ENCODE peak calls at places on chromosomes 12 and 14, in five cellular contexts. X, V, S, W and Y are unnamed samples. For H3K36me3, the result is how much of the 10 kb centered on the place peaks cover.

GRCh38 chr12:65209655-65210043 is 40.3 kb downstream of the LEMD3 start:
- DNase-seq in V (no peak), W (no peak), S (no peak), X (no peak), Y (no peak)

GRCh38 chr12:14770495-14771313 is 32.6 kb downstream of the WBP11 start:
- DNase-seq in W (peak), X (peak), V (peak), S (peak), Y (peak)

GRCh38 chr14:102033241-102033640 is 53.6 kb downstream of the HSP90AA1 start:
- DNase-seq in X (no peak), V (no peak), S (no peak), W (no peak), Y (no peak)

GRCh38 chr12:92953747-92954146 is 24.7 kb upstream of the EEA1 start:
- DNase-seq in X (no peak), W (no peak), S (no peak), V (no peak), Y (no peak)

GRCh38 chr12:92602476-92602875 is 100.3 kb upstream of the PLEKHG7 start:
- DNase-seq in S (no peak), W (peak), X (no peak), V (no peak), Y (no peak)

GRCh38 chr12:66131067-66131688 is 628 bp upstream of the LLPH start:
- DNase-seq in X (no peak), V (no peak), S (no peak), W (no peak), Y (no peak)

GRCh38 chr12:122206111-122206881 is 2.8 kb downstream of the B3GNT4 start:
- DNase-seq in X (no peak), S (no peak), V (no peak), W (no peak), Y (no peak)

GRCh38 chr12:64010069-64010686 is 165.7 kb downstream of the SRGAP1 start:
- DNase-seq in S (no peak), V (no peak), W (peak), X (no peak), Y (no peak)

GRCh38 chr12:122880668-122881067 is 15.3 kb downstream of the VPS37B start:
- DNase-seq in X (no peak), V (no peak), S (no peak), W (peak), Y (no peak)

GRCh38 chr12:3119192-3119744 is 42.1 kb downstream of the TSPAN9 start:
- DNase-seq in S (no peak), V (no peak), X (no peak), W (no peak), Y (no peak)

GRCh38 chr14:90398315-90398811 is 1.5 kb downstream of the CALM1 start:
- DNase-seq in X (peak), W (no peak), V (no peak), S (peak), Y (peak)

GRCh38 chr14:100223332-100224171 is 15.4 kb upstream of the YY1 start:
- DNase-seq in V (no peak), S (no peak), W (peak), X (peak), Y (no peak)

GRCh38 chr12:79422060-79422812 is 268.5 kb downstream of the PAWR start:
- DNase-seq in W (no peak), V (no peak), X (no peak), S (no peak), Y (no peak)

GRCh38 chr14:100979780-100980179 is 76.3 kb upstream of the RTL1 start:
- DNase-seq in S (no peak), X (no peak), V (no peak), W (peak), Y (no peak)

GRCh38 chr12:47382305-47382704 is 302.5 kb upstream of the AMIGO2 start:
- DNase-seq in X (no peak), W (no peak), S (no peak), V (no peak), Y (no peak)

GRCh38 chr12:6361834-6362233 is 13.5 kb downstream of the SCNN1A start:
- DNase-seq in V (peak), S (no peak), W (no peak), X (no peak), Y (no peak)

GRCh38 chr14:100313045-100313400 is 6.8 kb upstream of the SLC25A29 start:
- DNase-seq in W (no peak), S (no peak), V (no peak), X (no peak), Y (no peak)

GRCh38 chr12:123891516-123892179 is 81.0 kb downstream of the CCDC92 start:
- DNase-seq in W (no peak), X (no peak), V (no peak), S (no peak), Y (no peak)

GRCh38 chr14:106556665-106557289 is 1030.4 kb downstream of the TMEM121 start:
- DNase-seq in S (peak), X (no peak), W (no peak), V (no peak), Y (peak)

GRCh38 chr12:100758083-100758482 is 36.5 kb upstream of the ANO4 start:
- DNase-seq in V (no peak), S (no peak), W (no peak), X (no peak), Y (no peak)

GRCh38 chr12:11578461-11578993 is 70.9 kb upstream of the ETV6 start:
- DNase-seq in W (no peak), X (no peak), S (no peak), V (no peak), Y (no peak)

GRCh38 chr12:52436828-52437474 is 2.8 kb upstream of the KRT75 start:
- DNase-seq in W (no peak), S (no peak), X (no peak), V (no peak), Y (no peak)

GRCh38 chr12:105921872-105922669 is 216.7 kb downstream of the NUAK1 start:
- DNase-seq in S (no peak), V (no peak), X (no peak), W (no peak), Y (no peak)

GRCh38 chr12:42056130-42056529 is 88.5 kb downstream of the GXYLT1 start:
- DNase-seq in X (no peak), S (no peak), W (no peak), V (no peak), Y (no peak)

GRCh38 chr12:1851126-1851791 is 30.9 kb downstream of the LRTM2 start:
- DNase-seq in W (peak), X (no peak), V (no peak), S (no peak), Y (no peak)

GRCh38 chr14:49303952-49304516 is 282.1 kb downstream of the RPS29 start:
- DNase-seq in V (no peak), S (no peak), X (peak), W (peak), Y (no peak)

GRCh38 chr12:120581998-120582397 is 796 bp upstream of the POP5 start:
- DNase-seq in V (no peak), W (peak), X (no peak), S (no peak), Y (no peak)

GRCh38 chr14:32682219-32682618 is 256.5 kb upstream of the NPAS3 start:
- DNase-seq in V (peak), X (no peak), S (no peak), W (no peak), Y (no peak)

GRCh38 chr12:49777800-49778748 is 36.7 kb downstream of the TMBIM6 start:
- DNase-seq in X (peak), V (no peak), S (peak), W (peak), Y (peak)

GRCh38 chr14:35317820-35318219 is 25.6 kb downstream of the PSMA6 start:
- DNase-seq in V (no peak), W (no peak), X (no peak), S (no peak), Y (no peak)

DNA sequence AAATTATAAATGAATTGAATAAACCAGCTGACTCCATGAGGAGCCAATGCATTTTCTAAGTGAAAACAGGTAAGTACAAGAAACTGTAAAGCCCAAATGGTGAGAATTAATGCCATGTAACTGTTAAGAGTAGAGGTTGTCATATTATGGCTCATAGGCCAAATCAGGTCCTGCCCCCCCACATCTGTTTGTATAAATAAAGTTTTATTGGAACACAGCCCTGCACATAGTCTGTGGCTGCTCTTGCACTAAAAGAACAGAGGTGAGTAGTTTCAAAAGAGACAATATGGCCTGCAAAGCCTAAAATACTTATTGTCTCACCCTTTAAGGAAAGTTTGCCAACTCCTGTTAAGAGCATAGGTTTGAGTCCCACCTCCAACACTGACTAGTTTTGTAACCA is 140.5 kb upstream of the SRRM4 start:
- DNase-seq in S (no peak), X (no peak), W (no peak), V (no peak), Y (no peak)
- H3K27ac ChIP-seq in S (no peak), X (no peak), W (no peak), V (no peak), Y (no peak)

GRCh38 chr14:75280831-75281690 is 2.4 kb downstream of the FOS start:
- DNase-seq in V (no peak), W (peak), X (no peak), S (peak), Y (no peak)

GRCh38 chr14:75279153-75279738 is 618 bp downstream of the FOS start:
- DNase-seq in W (peak), V (peak), S (peak), X (peak), Y (no peak)

GRCh38 chr14:75278422-75279152 is at the start of gene FOS:
- DNase-seq in W (peak), X (peak), S (peak), V (peak), Y (peak)

GRCh38 chr14:75280448-75280830 is 1.8 kb downstream of the FOS start:
- DNase-seq in W (peak), S (no peak), V (no peak), X (no peak), Y (no peak)

DNA sequence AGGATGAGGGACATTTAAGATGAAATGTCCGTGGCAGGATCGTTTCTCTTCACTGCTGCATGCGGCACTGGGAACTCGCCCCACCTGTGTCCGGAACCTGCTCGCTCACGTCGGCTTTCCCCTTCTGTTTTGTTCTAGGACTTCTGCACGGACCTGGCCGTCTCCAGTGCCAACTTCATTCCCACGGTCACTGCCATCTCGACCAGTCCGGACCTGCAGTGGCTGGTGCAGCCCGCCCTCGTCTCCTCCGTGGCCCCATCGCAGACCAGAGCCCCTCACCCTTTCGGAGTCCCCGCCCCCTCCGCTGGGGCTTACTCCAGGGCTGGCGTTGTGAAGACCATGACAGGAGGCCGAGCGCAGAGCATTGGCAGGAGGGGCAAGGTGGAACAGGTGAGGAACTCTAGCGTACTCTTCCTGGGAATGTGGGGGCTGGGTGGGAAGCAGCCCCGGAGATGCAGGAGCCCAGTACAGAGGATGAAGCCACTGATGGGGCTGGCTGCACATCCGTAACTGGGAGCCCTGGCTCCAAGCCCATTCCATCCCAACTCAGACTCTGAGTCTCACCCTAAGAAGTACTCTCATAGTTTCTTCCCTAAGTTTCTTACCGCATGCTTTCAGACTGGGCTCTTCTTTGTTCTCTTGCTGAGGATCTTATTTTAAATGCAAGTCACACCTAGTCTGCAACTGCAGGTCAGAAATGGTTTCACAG is 1.3 kb downstream of the FOS start:
- DNase-seq in S (peak), V (peak), X (no peak), W (peak), Y (no peak)
- H3K36me3 ChIP-seq in S (under half), V (under half), X (under half), W (under half), Y (under half)

GRCh38 chr12:111806304-111806703 is 35.7 kb upstream of the MAPKAPK5 start:
- DNase-seq in V (no peak), X (no peak), W (no peak), S (no peak), Y (no peak)

GRCh38 chr12:111812881-111813741 is 28.9 kb upstream of the MAPKAPK5 start:
- DNase-seq in V (peak), X (peak), S (peak), W (peak), Y (peak)

GRCh38 chr12:111803851-111804250 is 37.1 kb downstream of the ALDH2 start:
- DNase-seq in S (no peak), V (no peak), X (no peak), W (no peak), Y (no peak)

GRCh38 chr12:111803038-111803626 is 36.4 kb downstream of the ALDH2 start:
- DNase-seq in X (no peak), V (no peak), S (no peak), W (no peak), Y (no peak)

GRCh38 chr12:111807232-111807631 is 34.8 kb upstream of the MAPKAPK5 start:
- DNase-seq in W (no peak), S (no peak), V (peak), X (no peak), Y (no peak)
- H3K4me3 ChIP-seq in W (no peak), S (no peak), V (no peak), X (no peak), Y (no peak)

GRCh38 chr14:104335176-104335575 is 196.8 kb downstream of the KIF26A start:
- DNase-seq in S (no peak), X (no peak), V (no peak), W (no peak), Y (no peak)

GRCh38 chr14:104334812-104335161 is 196.4 kb downstream of the KIF26A start:
- DNase-seq in S (no peak), X (no peak), V (no peak), W (no peak), Y (no peak)

GRCh38 chr14:104331871-104332605 is 193.7 kb downstream of the KIF26A start:
- DNase-seq in S (no peak), W (no peak), X (no peak), V (no peak), Y (no peak)

GRCh38 chr14:104333903-104334811 is 195.8 kb downstream of the KIF26A start:
- DNase-seq in S (no peak), V (no peak), W (no peak), X (no peak), Y (no peak)

GRCh38 chr14:104332634-104333270 is 194.4 kb downstream of the KIF26A start:
- DNase-seq in X (no peak), V (no peak), S (no peak), W (no peak), Y (no peak)
- H3K27ac ChIP-seq in X (no peak), V (no peak), S (no peak), W (no peak), Y (no peak)